ENCODE peak calls at places on chromosomes 5 and 9, in five cellular contexts. One of them, this sample, is unnamed.

GRCh38 chr5:157912621-157913325 is 53.8 kb upstream of the CLINT1 start:
- DNase-seq in sigmoid colon: no peak
- DNase-seq in IMR-90: no peak
- DNase-seq in fibroblast of the aortic adventitia: no peak
- DNase-seq in cardiac muscle cell: no peak
- DNase-seq in this sample: no peak

GRCh38 chr9:2024888-2025781 is 10.0 kb downstream of the SMARCA2 start:
- DNase-seq in sigmoid colon: no peak
- DNase-seq in IMR-90: no peak
- DNase-seq in fibroblast of the aortic adventitia: no peak
- DNase-seq in cardiac muscle cell: no peak
- DNase-seq in this sample: no peak

GRCh38 chr9:128946945-128947422 is 419 bp downstream of the DOLK start:
- DNase-seq in sigmoid colon: peak
- DNase-seq in IMR-90: peak
- DNase-seq in fibroblast of the aortic adventitia: peak
- DNase-seq in cardiac muscle cell: peak
- DNase-seq in this sample: no peak

GRCh38 chr5:151694035-151694485 is 7.3 kb upstream of the SPARC start:
- DNase-seq in sigmoid colon: no peak
- DNase-seq in IMR-90: no peak
- DNase-seq in fibroblast of the aortic adventitia: peak
- DNase-seq in cardiac muscle cell: no peak
- DNase-seq in this sample: no peak

GRCh38 chr9:37146372-37146771 is 26.0 kb downstream of the ZCCHC7 start:
- DNase-seq in sigmoid colon: no peak
- DNase-seq in IMR-90: no peak
- DNase-seq in fibroblast of the aortic adventitia: no peak
- DNase-seq in cardiac muscle cell: no peak
- DNase-seq in this sample: no peak

GRCh38 chr9:5586391-5586802 is 42.5 kb upstream of the RIC1 start:
- DNase-seq in sigmoid colon: no peak
- DNase-seq in IMR-90: peak
- DNase-seq in fibroblast of the aortic adventitia: peak
- DNase-seq in cardiac muscle cell: no peak
- DNase-seq in this sample: no peak

GRCh38 chr5:29203049-29203448 is 1990.4 kb upstream of the CDH6 start:
- DNase-seq in sigmoid colon: no peak
- DNase-seq in IMR-90: no peak
- DNase-seq in fibroblast of the aortic adventitia: no peak
- DNase-seq in cardiac muscle cell: no peak
- DNase-seq in this sample: no peak

GRCh38 chr5:137693307-137693950 is 42.5 kb downstream of the KLHL3 start:
- DNase-seq in sigmoid colon: no peak
- DNase-seq in IMR-90: no peak
- DNase-seq in fibroblast of the aortic adventitia: no peak
- DNase-seq in cardiac muscle cell: no peak
- DNase-seq in this sample: no peak

GRCh38 chr5:102483736-102484135 is 15.1 kb downstream of the SLCO6A1 start:
- DNase-seq in sigmoid colon: no peak
- DNase-seq in IMR-90: no peak
- DNase-seq in fibroblast of the aortic adventitia: peak
- DNase-seq in cardiac muscle cell: no peak
- DNase-seq in this sample: no peak

GRCh38 chr9:35954942-35955546 is 2.9 kb downstream of the OR2S2 start:
- DNase-seq in sigmoid colon: no peak
- DNase-seq in IMR-90: peak
- DNase-seq in fibroblast of the aortic adventitia: peak
- DNase-seq in cardiac muscle cell: peak
- DNase-seq in this sample: peak

GRCh38 chr9:126146254-126147145 is 180.1 kb upstream of the MVB12B start:
- DNase-seq in sigmoid colon: no peak
- DNase-seq in IMR-90: no peak
- DNase-seq in fibroblast of the aortic adventitia: no peak
- DNase-seq in cardiac muscle cell: peak
- DNase-seq in this sample: peak

GRCh38 chr9:32701321-32702022 is 66.0 kb upstream of the TAF1L start:
- DNase-seq in sigmoid colon: no peak
- DNase-seq in IMR-90: peak
- DNase-seq in fibroblast of the aortic adventitia: peak
- DNase-seq in cardiac muscle cell: no peak
- DNase-seq in this sample: no peak

GRCh38 chr5:180389252-180390101 is 36.3 kb upstream of the GFPT2 start:
- DNase-seq in sigmoid colon: peak
- DNase-seq in IMR-90: no peak
- DNase-seq in fibroblast of the aortic adventitia: no peak
- DNase-seq in cardiac muscle cell: no peak
- DNase-seq in this sample: no peak

GRCh38 chr5:91380491-91381133 is 2.5 kb downstream of the ARRDC3 start:
- DNase-seq in sigmoid colon: peak
- DNase-seq in IMR-90: peak
- DNase-seq in fibroblast of the aortic adventitia: peak
- DNase-seq in cardiac muscle cell: peak
- DNase-seq in this sample: peak

GRCh38 chr5:167720201-167720600 is 571.2 kb upstream of the WWC1 start:
- DNase-seq in sigmoid colon: no peak
- DNase-seq in IMR-90: peak
- DNase-seq in fibroblast of the aortic adventitia: no peak
- DNase-seq in cardiac muscle cell: no peak
- DNase-seq in this sample: no peak

GRCh38 chr9:84697494-84698114 is 28.1 kb downstream of the NTRK2 start:
- DNase-seq in sigmoid colon: no peak
- DNase-seq in IMR-90: peak
- DNase-seq in fibroblast of the aortic adventitia: peak
- DNase-seq in cardiac muscle cell: peak
- DNase-seq in this sample: peak

GRCh38 chr9:108439967-108440366 is 415.8 kb downstream of the ACTL7B start:
- DNase-seq in sigmoid colon: no peak
- DNase-seq in IMR-90: peak
- DNase-seq in fibroblast of the aortic adventitia: peak
- DNase-seq in cardiac muscle cell: no peak
- DNase-seq in this sample: no peak

GRCh38 chr5:153496835-153497234 is 6.4 kb downstream of the GRIA1 start:
- DNase-seq in sigmoid colon: no peak
- DNase-seq in IMR-90: peak
- DNase-seq in fibroblast of the aortic adventitia: peak
- DNase-seq in cardiac muscle cell: peak
- DNase-seq in this sample: no peak

GRCh38 chr5:174145821-174146220 is 100.3 kb downstream of the NSG2 start:
- DNase-seq in sigmoid colon: no peak
- DNase-seq in IMR-90: no peak
- DNase-seq in fibroblast of the aortic adventitia: no peak
- DNase-seq in cardiac muscle cell: no peak
- DNase-seq in this sample: peak

GRCh38 chr5:153661897-153662296 is 171.4 kb downstream of the GRIA1 start:
- DNase-seq in sigmoid colon: no peak
- DNase-seq in IMR-90: no peak
- DNase-seq in fibroblast of the aortic adventitia: no peak
- DNase-seq in cardiac muscle cell: no peak
- DNase-seq in this sample: no peak

GRCh38 chr9:70949239-70949638 is 172.2 kb downstream of the TRPM3 start:
- DNase-seq in sigmoid colon: no peak
- DNase-seq in IMR-90: no peak
- DNase-seq in fibroblast of the aortic adventitia: no peak
- DNase-seq in cardiac muscle cell: no peak
- DNase-seq in this sample: no peak

GRCh38 chr5:173969167-173970049 is 19.6 kb upstream of the C5orf47 start:
- DNase-seq in sigmoid colon: no peak
- DNase-seq in IMR-90: peak
- DNase-seq in fibroblast of the aortic adventitia: peak
- DNase-seq in cardiac muscle cell: no peak
- DNase-seq in this sample: no peak

GRCh38 chr9:76586555-76587314 is 127.8 kb downstream of the GCNT1 start:
- DNase-seq in sigmoid colon: no peak
- DNase-seq in IMR-90: no peak
- DNase-seq in fibroblast of the aortic adventitia: no peak
- DNase-seq in cardiac muscle cell: no peak
- DNase-seq in this sample: no peak

GRCh38 chr5:37888476-37888875 is 48.6 kb upstream of the GDNF start:
- DNase-seq in sigmoid colon: no peak
- DNase-seq in IMR-90: peak
- DNase-seq in fibroblast of the aortic adventitia: peak
- DNase-seq in cardiac muscle cell: no peak
- DNase-seq in this sample: no peak

GRCh38 chr9:119453490-119453911 is 84.3 kb upstream of the BRINP1 start:
- DNase-seq in sigmoid colon: no peak
- DNase-seq in IMR-90: no peak
- DNase-seq in fibroblast of the aortic adventitia: peak
- DNase-seq in cardiac muscle cell: no peak
- DNase-seq in this sample: no peak

GRCh38 chr5:153404747-153405146 is 85.7 kb upstream of the GRIA1 start:
- DNase-seq in sigmoid colon: no peak
- DNase-seq in IMR-90: no peak
- DNase-seq in fibroblast of the aortic adventitia: no peak
- DNase-seq in cardiac muscle cell: peak
- DNase-seq in this sample: no peak

GRCh38 chr5:32017638-32018429 is 156.3 kb downstream of the GOLPH3 start:
- DNase-seq in sigmoid colon: peak
- DNase-seq in IMR-90: no peak
- DNase-seq in fibroblast of the aortic adventitia: peak
- DNase-seq in cardiac muscle cell: no peak
- DNase-seq in this sample: no peak

GRCh38 chr9:33249983-33250382 is 10.0 kb downstream of the SPINK4 start:
- DNase-seq in sigmoid colon: no peak
- DNase-seq in IMR-90: no peak
- DNase-seq in fibroblast of the aortic adventitia: no peak
- DNase-seq in cardiac muscle cell: no peak
- DNase-seq in this sample: no peak

GRCh38 chr9:38436708-38437107 is 12.5 kb upstream of the IGFBPL1 start:
- DNase-seq in sigmoid colon: no peak
- DNase-seq in IMR-90: no peak
- DNase-seq in fibroblast of the aortic adventitia: no peak
- DNase-seq in cardiac muscle cell: no peak
- DNase-seq in this sample: no peak

GRCh38 chr5:123093279-123094226 is 4.5 kb downstream of the PRDM6 start:
- DNase-seq in sigmoid colon: peak
- DNase-seq in IMR-90: peak
- DNase-seq in fibroblast of the aortic adventitia: peak
- DNase-seq in cardiac muscle cell: no peak
- DNase-seq in this sample: no peak

GRCh38 chr5:123094919-123095693 is 6.1 kb downstream of the PRDM6 start:
- DNase-seq in sigmoid colon: peak
- DNase-seq in IMR-90: peak
- DNase-seq in fibroblast of the aortic adventitia: peak
- DNase-seq in cardiac muscle cell: peak
- DNase-seq in this sample: no peak

GRCh38 chr5:123097483-123097870 is 8.4 kb downstream of the PRDM6 start:
- DNase-seq in sigmoid colon: no peak
- DNase-seq in IMR-90: no peak
- DNase-seq in fibroblast of the aortic adventitia: no peak
- DNase-seq in cardiac muscle cell: no peak
- DNase-seq in this sample: no peak

GRCh38 chr5:123094227-123094918 is 5.3 kb downstream of the PRDM6 start:
- DNase-seq in sigmoid colon: no peak
- DNase-seq in IMR-90: peak
- DNase-seq in fibroblast of the aortic adventitia: peak
- DNase-seq in cardiac muscle cell: no peak
- DNase-seq in this sample: no peak

DNA sequence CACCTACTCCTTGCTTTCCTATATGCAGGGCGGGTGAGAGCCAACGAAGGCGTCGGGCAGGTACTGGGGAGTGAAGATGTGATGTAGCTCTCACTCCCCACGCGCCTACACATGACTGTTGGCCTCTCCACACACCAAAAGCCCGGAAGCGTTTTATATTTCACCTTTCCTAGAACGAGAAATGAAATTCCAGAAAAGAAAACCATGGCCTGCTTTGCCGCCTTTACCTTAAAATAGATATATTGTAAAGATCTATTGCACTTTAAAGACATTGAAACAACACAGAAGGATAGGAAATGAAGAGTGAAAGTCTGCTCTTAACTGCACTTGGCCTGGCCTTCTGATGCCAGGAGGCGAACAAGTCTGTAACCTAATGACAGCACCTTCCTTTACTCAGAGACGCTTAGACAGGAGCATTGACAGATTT is 6.7 kb downstream of the PRDM6 start:
- DNase-seq in sigmoid colon: no peak
- DNase-seq in IMR-90: no peak
- DNase-seq in fibroblast of the aortic adventitia: peak
- DNase-seq in cardiac muscle cell: no peak
- DNase-seq in this sample: no peak
- TF ChIP-seq CTCF in sigmoid colon: peak
- TF ChIP-seq CTCF in IMR-90: no peak
- TF ChIP-seq CTCF in fibroblast of the aortic adventitia: no peak
- TF ChIP-seq CTCF in cardiac muscle cell: no peak
- TF ChIP-seq CTCF in this sample: no peak

DNA sequence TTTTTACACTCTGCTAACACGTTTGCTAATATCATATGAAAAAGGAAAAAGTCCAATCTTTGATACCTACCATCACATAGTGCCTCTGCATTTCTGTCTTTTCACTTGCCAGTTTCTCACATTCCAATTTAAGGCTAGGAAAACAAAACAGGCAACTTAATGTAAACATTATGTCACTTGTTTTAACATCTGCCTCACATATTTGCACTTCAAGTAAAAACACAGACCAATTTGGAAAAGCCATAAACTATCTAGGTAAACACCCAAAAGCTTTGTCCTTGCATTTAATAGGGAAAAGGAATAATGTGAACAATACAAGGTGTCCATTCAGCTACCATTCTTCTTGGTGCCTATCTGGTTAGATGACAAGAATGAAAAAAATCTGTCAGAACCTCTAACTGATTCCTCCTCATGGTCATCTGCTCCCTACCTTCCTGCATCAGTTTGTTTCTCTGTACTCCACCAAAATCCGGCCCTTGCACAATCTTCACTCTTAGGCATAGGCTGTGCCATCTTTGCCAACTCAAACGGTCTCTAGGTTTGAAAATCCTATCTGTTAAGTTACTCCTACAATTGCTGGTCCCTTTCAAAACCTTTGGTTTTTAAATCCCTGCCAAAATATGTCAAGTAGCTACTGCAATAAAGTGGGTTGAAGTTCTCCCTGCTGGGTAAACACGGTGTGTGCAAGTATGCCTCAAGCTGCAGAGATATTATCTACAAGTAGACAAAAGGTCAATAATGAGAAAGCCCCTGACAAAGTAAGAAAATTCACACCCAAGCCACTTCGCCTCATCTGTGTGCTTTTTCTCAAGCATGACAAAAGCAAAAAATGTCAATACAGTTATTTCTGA is 3.4 kb downstream of the TLE1 start:
- DNase-seq in sigmoid colon: no peak
- DNase-seq in IMR-90: peak
- DNase-seq in fibroblast of the aortic adventitia: peak
- DNase-seq in cardiac muscle cell: no peak
- DNase-seq in this sample: no peak
- H3K4me3 ChIP-seq in sigmoid colon: peak
- H3K4me3 ChIP-seq in IMR-90: peak
- H3K4me3 ChIP-seq in fibroblast of the aortic adventitia: peak
- H3K4me3 ChIP-seq in cardiac muscle cell: no peak
- H3K4me3 ChIP-seq in this sample: peak

GRCh38 chr5:104652271-104652861 is 1089.8 kb upstream of the NUDT12 start:
- DNase-seq in sigmoid colon: no peak
- DNase-seq in IMR-90: no peak
- DNase-seq in fibroblast of the aortic adventitia: no peak
- DNase-seq in cardiac muscle cell: no peak
- DNase-seq in this sample: no peak

GRCh38 chr5:104650313-104650712 is 1087.7 kb upstream of the NUDT12 start:
- DNase-seq in sigmoid colon: no peak
- DNase-seq in IMR-90: no peak
- DNase-seq in fibroblast of the aortic adventitia: no peak
- DNase-seq in cardiac muscle cell: no peak
- DNase-seq in this sample: no peak
- TF ChIP-seq CTCF in sigmoid colon: no peak
- TF ChIP-seq CTCF in IMR-90: no peak
- TF ChIP-seq CTCF in fibroblast of the aortic adventitia: no peak
- TF ChIP-seq CTCF in cardiac muscle cell: no peak
- TF ChIP-seq CTCF in this sample: no peak

GRCh38 chr9:121050128-121050988 is at the start of gene C5:
- DNase-seq in sigmoid colon: no peak
- DNase-seq in IMR-90: no peak
- DNase-seq in fibroblast of the aortic adventitia: no peak
- DNase-seq in cardiac muscle cell: no peak
- DNase-seq in this sample: no peak
- H3K4me3 ChIP-seq in sigmoid colon: no peak
- H3K4me3 ChIP-seq in IMR-90: no peak
- H3K4me3 ChIP-seq in fibroblast of the aortic adventitia: no peak
- H3K4me3 ChIP-seq in cardiac muscle cell: no peak
- H3K4me3 ChIP-seq in this sample: no peak

This sample was measured in BE2C.